ENCODE peak calls at places on chromosomes 16 and 17, in four cellular contexts. E is H9, T is mesendoderm, U is H1. L is an unnamed sample.

GRCh38 chr16:1870365-1871082 is 1.4 kb downstream of the MEIOB start:
- DNase-seq in E (no peak), T (no peak), U (no peak), L (peak)

GRCh38 chr16:52357711-52358110 is 189.2 kb downstream of the TOX3 start:
- DNase-seq in E (no peak), T (no peak), U (no peak), L (no peak)

GRCh38 chr16:3950343-3951193 is 70.1 kb upstream of the CREBBP start:
- DNase-seq in E (no peak), T (no peak), U (no peak), L (peak)

GRCh38 chr17:3006801-3007200 is 56.6 kb downstream of the OR1D5 start:
- DNase-seq in E (no peak), T (no peak), U (no peak), L (no peak)

GRCh38 chr17:77923776-77924513 is 34.6 kb upstream of the TNRC6C start:
- DNase-seq in E (peak), T (no peak), U (no peak), L (no peak)

GRCh38 chr16:70767377-70768204 is 33.4 kb downstream of the VAC14 start:
- DNase-seq in E (no peak), T (no peak), U (no peak), L (no peak)

GRCh38 chr17:43554857-43555256 is 8.7 kb upstream of the ETV4 start:
- DNase-seq in E (no peak), T (no peak), U (no peak), L (no peak)

GRCh38 chr17:73281926-73282325 is 20.2 kb upstream of the CPSF4L start:
- DNase-seq in E (no peak), T (no peak), U (no peak), L (no peak)

GRCh38 chr16:66135376-66135775 is 231.1 kb upstream of the CDH5 start:
- DNase-seq in E (no peak), T (no peak), U (no peak), L (peak)

GRCh38 chr16:48383877-48384304 is 1.3 kb downstream of the SIAH1 start:
- DNase-seq in E (no peak), T (peak), U (no peak), L (no peak)

GRCh38 chr17:8073627-8074485 is 13.7 kb downstream of the ALOX12B start:
- DNase-seq in E (peak), T (peak), U (no peak), L (peak)

GRCh38 chr17:65086465-65086864 is 29.9 kb upstream of the GNA13 start:
- DNase-seq in E (no peak), T (no peak), U (no peak), L (no peak)

GRCh38 chr17:70080541-70081347 is 5.7 kb downstream of the KCNJ16 start:
- DNase-seq in E (no peak), T (no peak), U (no peak), L (peak)

GRCh38 chr17:48011405-48012150 is 26.0 kb downstream of the COPZ2 start:
- DNase-seq in E (peak), T (peak), U (no peak), L (peak)

GRCh38 chr16:9090101-9090959 is 1.1 kb upstream of the HAPSTR1 start:
- DNase-seq in E (peak), T (peak), U (no peak), L (no peak)

GRCh38 chr17:62009220-62009619 is 55.9 kb downstream of the MED13 start:
- DNase-seq in E (no peak), T (no peak), U (no peak), L (no peak)

GRCh38 chr17:82373731-82374625 is 2.4 kb downstream of the UTS2R start:
- DNase-seq in E (no peak), T (no peak), U (no peak), L (no peak)

GRCh38 chr17:45139533-45139920 is 4.0 kb downstream of the ACBD4 start:
- DNase-seq in E (no peak), T (no peak), U (no peak), L (no peak)

GRCh38 chr16:66549284-66550131 is at the start of gene TK2:
- DNase-seq in E (peak), T (peak), U (no peak), L (peak)

GRCh38 chr16:86232496-86232895 is 277.8 kb upstream of the FOXF1 start:
- DNase-seq in E (no peak), T (no peak), U (no peak), L (no peak)

DNA sequence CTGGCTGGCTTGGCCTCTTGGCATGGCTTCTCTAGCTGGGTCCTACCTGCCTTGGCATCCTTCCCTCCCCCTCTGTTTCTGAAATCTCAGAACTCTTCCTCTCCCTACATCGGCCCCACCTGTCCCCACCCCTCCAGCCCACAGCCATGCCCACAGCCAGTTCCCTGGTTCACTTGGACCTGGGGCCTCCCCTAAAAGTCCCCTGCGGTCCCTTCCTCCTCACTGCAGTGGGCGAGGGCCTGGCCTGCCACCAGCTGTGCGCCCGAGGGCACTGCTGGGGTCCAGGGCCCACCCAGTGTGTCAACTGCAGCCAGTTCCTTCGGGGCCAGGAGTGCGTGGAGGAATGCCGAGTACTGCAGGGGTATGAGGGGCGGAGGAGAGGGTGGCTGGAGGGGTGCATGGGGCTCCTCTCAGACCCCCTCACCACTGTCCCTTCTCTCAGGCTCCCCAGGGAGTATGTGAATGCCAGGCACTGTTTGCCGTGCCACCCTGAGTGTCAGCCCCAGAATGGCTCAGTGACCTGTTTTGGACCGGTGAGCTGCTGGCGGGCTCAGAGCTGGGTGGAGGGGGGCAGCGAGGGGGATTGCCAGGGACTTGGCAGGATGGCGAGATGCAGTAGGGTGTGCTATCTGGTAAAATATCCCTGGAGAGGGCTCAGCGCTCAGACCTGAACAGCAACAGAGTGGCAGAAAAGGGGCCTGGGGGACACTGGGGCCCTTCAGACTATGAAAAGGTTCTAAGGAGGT is 14.1 kb downstream of the MIEN1 start:
- DNase-seq in E (no peak), T (no peak), U (no peak), L (no peak)
- H4K5ac ChIP-seq in E (no peak), T (no peak), U (no peak), L (no peak)

GRCh38 chr16:75250809-75251279 is 580 bp downstream of the BCAR1 start:
- DNase-seq in E (no peak), T (no peak), U (no peak), L (no peak)

GRCh38 chr16:75251280-75252048 is at the start of gene BCAR1:
- DNase-seq in E (peak), T (peak), U (peak), L (peak)

GRCh38 chr16:75249441-75249840 is 2.0 kb downstream of the BCAR1 start:
- DNase-seq in E (no peak), T (no peak), U (no peak), L (no peak)

GRCh38 chr16:75248536-75249380 is 2.7 kb downstream of the BCAR1 start:
- DNase-seq in E (no peak), T (no peak), U (no peak), L (no peak)

GRCh38 chr16:75250089-75250808 is 1.2 kb downstream of the BCAR1 start:
- DNase-seq in E (no peak), T (no peak), U (no peak), L (no peak)
- H4K5ac ChIP-seq in E (no peak), T (no peak), U (no peak), L (no peak)

DNA sequence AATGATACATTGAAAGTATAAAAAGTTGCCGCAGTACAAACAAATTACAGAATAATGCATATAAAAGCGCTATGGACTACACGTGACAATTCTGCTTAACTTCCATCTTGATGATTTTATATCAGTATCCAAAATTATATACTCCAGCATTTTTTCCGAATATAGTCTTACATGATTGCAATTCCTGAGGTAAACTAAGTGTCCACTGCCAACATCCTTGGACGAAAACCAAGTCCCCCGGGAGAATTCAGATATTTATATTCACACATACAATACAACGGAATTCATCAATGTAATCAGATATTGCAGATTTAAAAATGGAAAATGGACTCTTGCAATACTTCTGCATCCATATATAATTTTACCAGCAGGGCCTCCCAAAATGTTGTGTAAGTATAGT is 8.9 kb upstream of the MYH11 start:
- DNase-seq in E (no peak), T (no peak), U (no peak), L (peak)
- H4K5ac ChIP-seq in E (no peak), T (no peak), U (no peak), L (no peak)

GRCh38 chr17:10798910-10799309 is 5.0 kb downstream of the TMEM238L start:
- DNase-seq in E (no peak), T (no peak), U (no peak), L (no peak)
- H4K5ac ChIP-seq in E (no peak), T (no peak), U (no peak), L (no peak)

GRCh38 chr16:29947897-29948296 is 14.0 kb upstream of the TMEM219 start:
- DNase-seq in E (no peak), T (no peak), U (no peak), L (no peak)
- H4K5ac ChIP-seq in E (no peak), T (no peak), U (no peak), L (no peak)

DNA sequence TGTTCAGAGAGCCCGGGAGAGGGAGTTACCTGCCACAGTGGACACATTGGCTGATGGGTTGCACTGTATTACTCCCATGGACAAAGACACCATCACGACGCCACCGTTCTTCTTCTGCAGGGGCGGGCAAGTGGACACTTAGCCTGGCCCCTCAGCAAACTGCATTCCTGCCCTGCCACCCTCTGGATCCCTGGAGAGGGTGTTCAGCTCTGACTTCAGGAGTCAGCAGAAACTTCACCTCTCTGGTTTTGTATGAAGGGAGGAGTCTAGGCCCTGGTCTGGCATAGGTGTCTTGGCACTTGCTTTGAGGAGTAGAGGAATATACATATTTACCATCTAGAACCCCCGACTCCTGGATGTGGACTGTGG is 9.3 kb downstream of the DPEP2 start:
- DNase-seq in E (no peak), T (no peak), U (no peak), L (no peak)
- H4K5ac ChIP-seq in E (no peak), T (no peak), U (no peak), L (no peak)

DNA sequence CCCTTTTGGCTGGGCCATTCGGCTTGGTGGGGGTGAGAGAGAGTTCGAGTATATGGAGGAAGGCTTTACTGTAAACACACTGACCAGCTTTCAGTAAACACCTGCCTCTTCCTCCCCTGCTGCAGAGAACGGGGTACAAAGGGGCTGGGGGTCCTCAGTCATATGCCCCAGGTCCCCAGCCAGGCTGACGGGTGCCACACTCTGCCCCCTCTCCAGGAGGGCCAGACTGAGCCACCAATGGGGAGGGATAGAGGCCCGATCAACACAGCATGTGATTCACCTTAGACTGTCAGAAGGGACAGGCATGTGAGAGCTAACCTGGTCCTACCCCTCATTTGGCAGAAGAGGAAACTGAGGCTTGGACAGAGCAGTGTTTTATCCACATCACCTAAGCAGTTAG is 13.0 kb downstream of the NHERF1 start:
- DNase-seq in E (no peak), T (no peak), U (no peak), L (no peak)
- H4K5ac ChIP-seq in E (no peak), T (no peak), U (no peak), L (no peak)

L was measured in IMR-90.